ENCODE peak calls at places on chromosome 10, in four cellular contexts. E is A172, D is T-cell, J is NCI-H2107. F is an unnamed sample.

GRCh38 chr10:107767185-107767584 is 602.7 kb upstream of the SORCS1 start:
- DNase-seq in D (no peak), E (peak), J (no peak), F (no peak)

GRCh38 chr10:89079991-89080390 is 89.4 kb downstream of the FAS start:
- DNase-seq in E (no peak), J (no peak), D (no peak), F (no peak)

GRCh38 chr10:90871279-90871760 is 454 bp upstream of the RPP30 start:
- DNase-seq in J (no peak), E (peak), D (no peak), F (peak)

GRCh38 chr10:103995134-103995533 is 28.2 kb downstream of the SLK start:
- DNase-seq in J (no peak), E (no peak), D (no peak), F (no peak)

GRCh38 chr10:5684971-5685763 is 529 bp downstream of the TASOR2 start:
- DNase-seq in J (no peak), E (peak), D (peak), F (peak)

GRCh38 chr10:113661332-113661731 is 2.5 kb downstream of the NRAP start:
- DNase-seq in D (no peak), J (no peak), E (no peak), F (no peak)

GRCh38 chr10:3850999-3851937 is 66.3 kb upstream of the KLF6 start:
- DNase-seq in D (no peak), E (peak), J (no peak), F (peak)

GRCh38 chr10:75040576-75040975 is 70.9 kb upstream of the SAMD8 start:
- DNase-seq in E (no peak), D (no peak), J (no peak), F (no peak)

GRCh38 chr10:43151371-43151770 is 13.1 kb downstream of the CSGALNACT2 start:
- DNase-seq in E (no peak), D (no peak), J (no peak), F (no peak)

GRCh38 chr10:131899695-131900349 is 986 bp upstream of the PPP2R2D start:
- DNase-seq in J (no peak), E (no peak), D (no peak), F (no peak)

GRCh38 chr10:80148166-80148805 is 15.8 kb downstream of the PLAC9 start:
- DNase-seq in D (no peak), E (no peak), J (no peak), F (no peak)

GRCh38 chr10:74176380-74177139 is 25.5 kb downstream of the ADK start:
- DNase-seq in D (peak), E (peak), J (peak), F (peak)

GRCh38 chr10:3067859-3068179 is 471 bp downstream of the PFKP start:
- DNase-seq in D (no peak), E (no peak), J (no peak), F (no peak)

GRCh38 chr10:84054743-84055142 is 84.6 kb upstream of the GHITM start:
- DNase-seq in J (no peak), D (no peak), E (no peak), F (no peak)

GRCh38 chr10:11760151-11760550 is 18.0 kb downstream of the ECHDC3 start:
- DNase-seq in E (no peak), D (no peak), J (no peak), F (no peak)

GRCh38 chr10:15751048-15751447 is 31.3 kb upstream of the ITGA8 start:
- DNase-seq in J (no peak), E (no peak), D (no peak), F (no peak)

GRCh38 chr10:10128387-10128786 is 889.3 kb upstream of the CELF2 start:
- DNase-seq in J (no peak), D (no peak), E (peak), F (peak)

GRCh38 chr10:90087197-90088007 is 386.0 kb downstream of the KIF20B start:
- DNase-seq in J (no peak), E (peak), D (no peak), F (peak)

GRCh38 chr10:18164093-18164492 is 23.9 kb downstream of the CACNB2 start:
- DNase-seq in D (no peak), E (peak), J (no peak), F (peak)

GRCh38 chr10:29273478-29273877 is 15.4 kb upstream of the LYZL1 start:
- DNase-seq in J (no peak), D (no peak), E (no peak), F (no peak)

GRCh38 chr10:128539784-128540759 is 413.8 kb upstream of the MKI67 start:
- DNase-seq in E (no peak), D (no peak), J (no peak), F (no peak)

GRCh38 chr10:11335881-11336430 is 275.5 kb downstream of the USP6NL start:
- DNase-seq in J (no peak), E (no peak), D (no peak), F (no peak)

GRCh38 chr10:5563991-5564536 is 39.3 kb downstream of the CALML3 start:
- DNase-seq in J (no peak), E (peak), D (no peak), F (peak)

GRCh38 chr10:13787015-13787421 is 200.3 kb downstream of the PRPF18 start:
- DNase-seq in D (peak), J (no peak), E (peak), F (no peak)

GRCh38 chr10:50561816-50562215 is 61.9 kb downstream of the SGMS1 start:
- DNase-seq in E (no peak), J (no peak), D (no peak), F (peak)

GRCh38 chr10:95392711-95393164 is 101.9 kb upstream of the PDLIM1 start:
- DNase-seq in D (no peak), E (no peak), J (no peak), F (no peak)

GRCh38 chr10:71494980-71495381 is 98.3 kb downstream of the CDH23 start:
- DNase-seq in J (no peak), E (no peak), D (no peak), F (no peak)

GRCh38 chr10:8037199-8037801 is 17.2 kb upstream of the GATA3 start:
- DNase-seq in E (no peak), J (no peak), D (no peak), F (no peak)

GRCh38 chr10:131983780-131984179 is 2.1 kb upstream of the BNIP3 start:
- DNase-seq in D (no peak), J (no peak), E (peak), F (peak)

GRCh38 chr10:102159831-102160230 is 7.6 kb downstream of the NOLC1 start:
- DNase-seq in D (no peak), E (no peak), J (no peak), F (no peak)

GRCh38 chr10:5512881-5513698 is 11.7 kb upstream of the CALML3 start:
- DNase-seq in J (no peak), D (no peak), E (no peak), F (no peak)

GRCh38 chr10:133275683-133276092 is 980 bp downstream of the ADAM8 start:
- DNase-seq in E (no peak), J (no peak), D (no peak), F (peak)